ENCODE peak calls at places on chromosomes 6 and 20, in four cellular contexts. B, C, S and V are unnamed samples.

GRCh38 chr20:53865905-53866786 is 204.2 kb downstream of the BCAS1 start:
- DNase-seq in B (no peak), C (peak; percentile 59), S (no peak), V (no peak)

GRCh38 chr6:52590634-52590985 is 13.8 kb upstream of the TRAM2 start:
- DNase-seq in B (no peak), C (peak; percentile 52), S (no peak), V (no peak)

GRCh38 chr6:132830236-132830799 is 15.9 kb downstream of the RPS12 start:
- DNase-seq in B (no peak), C (peak; percentile 33), S (no peak), V (no peak)

GRCh38 chr20:9966966-9967365 is 67.8 kb upstream of the ANKEF1 start:
- DNase-seq in B (no peak), C (peak; percentile 13), S (no peak), V (no peak)

GRCh38 chr6:137816133-137816579 is 50.9 kb upstream of the TNFAIP3 start:
- DNase-seq in B (no peak), C (no peak), S (no peak), V (no peak)

GRCh38 chr6:134003542-134003951 is 48.9 kb downstream of the SLC2A12 start:
- DNase-seq in B (no peak), C (no peak), S (no peak), V (no peak)

GRCh38 chr20:21099653-21100589 is 6.2 kb downstream of the LINC00237 start:
- DNase-seq in B (no peak), C (no peak), S (peak; percentile 39), V (no peak)

GRCh38 chr6:9405825-9406224 is 970.5 kb upstream of the SLC35B3 start:
- DNase-seq in B (no peak), C (no peak), S (no peak), V (no peak)

GRCh38 chr20:23445596-23446217 is 6.2 kb downstream of the CSTL1 start:
- DNase-seq in B (no peak), C (peak; percentile 55), S (no peak), V (no peak)

GRCh38 chr6:45703041-45703739 is 312.5 kb downstream of the CLIC5 start:
- DNase-seq in B (no peak), C (no peak), S (no peak), V (no peak)

GRCh38 chr20:2256132-2256531 is 39.7 kb upstream of the TGM3 start:
- DNase-seq in B (no peak), C (no peak), S (no peak), V (no peak)

GRCh38 chr6:154754152-154754551 is 20.9 kb downstream of the SCAF8 start:
- DNase-seq in B (no peak), C (no peak), S (no peak), V (no peak)

GRCh38 chr20:50048420-50049166 is 64.4 kb downstream of the UBE2V1 start:
- DNase-seq in B (no peak), C (no peak), S (no peak), V (no peak)

GRCh38 chr6:45326698-45327417 is 1.3 kb upstream of the RUNX2 start:
- DNase-seq in B (no peak), C (no peak), S (no peak), V (no peak)

GRCh38 chr6:35919085-35919826 is 1.6 kb downstream of the SRPK1 start:
- DNase-seq in B (no peak), C (peak; percentile 75), S (peak; percentile 35), V (no peak)

GRCh38 chr6:81969814-81970213 is 217.3 kb upstream of the TENT5A start:
- DNase-seq in B (peak; percentile 17), C (no peak), S (no peak), V (no peak)

GRCh38 chr20:2706688-2707352 is 14.2 kb downstream of the EBF4 start:
- DNase-seq in B (no peak), C (no peak), S (no peak), V (no peak)

GRCh38 chr20:63859166-63859699 is 2.1 kb upstream of the ABHD16B start:
- DNase-seq in B (no peak), C (no peak), S (no peak), V (no peak)

GRCh38 chr20:9071976-9072726 is 3.3 kb downstream of the PLCB4 start:
- DNase-seq in B (no peak), C (no peak), S (no peak), V (no peak)

GRCh38 chr6:128784266-128784665 is 98.7 kb upstream of the LAMA2 start:
- DNase-seq in B (no peak), C (no peak), S (no peak), V (no peak)

GRCh38 chr6:55456016-55456415 is 123.0 kb downstream of the HMGCLL1 start:
- DNase-seq in B (no peak), C (no peak), S (no peak), V (no peak)

GRCh38 chr20:59221049-59221748 is 57.6 kb downstream of the ZNF831 start:
- DNase-seq in B (no peak), C (peak; percentile 13), S (no peak), V (no peak)

GRCh38 chr20:33796907-33797544 is 14.1 kb upstream of the CHMP4B start:
- DNase-seq in B (no peak), C (peak; percentile 55), S (no peak), V (no peak)

GRCh38 chr6:127954082-127954481 is 53.2 kb upstream of the THEMIS start:
- DNase-seq in B (no peak), C (no peak), S (no peak), V (no peak)

GRCh38 chr20:58213112-58213511 is 15.3 kb downstream of the ANKRD60 start:
- DNase-seq in B (no peak), C (no peak), S (no peak), V (no peak)

GRCh38 chr20:6212903-6213302 is 90.1 kb upstream of the FERMT1 start:
- DNase-seq in B (no peak), C (no peak), S (peak; percentile 19), V (no peak)
- H3K9ac ChIP-seq in B (no peak overlapping the region), C (no peak overlapping the region), S (no peak overlapping the region), V (no peak overlapping the region)

GRCh38 chr6:69421270-69421669 is 375.5 kb downstream of the LMBRD1 start:
- DNase-seq in B (no peak), C (no peak), S (no peak), V (no peak)

GRCh38 chr6:69421986-69422385 is 374.8 kb downstream of the LMBRD1 start:
- DNase-seq in B (no peak), C (no peak), S (no peak), V (no peak)

GRCh38 chr6:69422474-69422873 is 374.3 kb downstream of the LMBRD1 start:
- DNase-seq in B (no peak), C (no peak), S (no peak), V (no peak)

GRCh38 chr6:69416739-69417138 is 380.1 kb downstream of the LMBRD1 start:
- DNase-seq in B (no peak), C (no peak), S (no peak), V (no peak)
- TF ChIP-seq HDAC2 in B (no peak), C (no peak), S (no peak), V (no peak)

DNA sequence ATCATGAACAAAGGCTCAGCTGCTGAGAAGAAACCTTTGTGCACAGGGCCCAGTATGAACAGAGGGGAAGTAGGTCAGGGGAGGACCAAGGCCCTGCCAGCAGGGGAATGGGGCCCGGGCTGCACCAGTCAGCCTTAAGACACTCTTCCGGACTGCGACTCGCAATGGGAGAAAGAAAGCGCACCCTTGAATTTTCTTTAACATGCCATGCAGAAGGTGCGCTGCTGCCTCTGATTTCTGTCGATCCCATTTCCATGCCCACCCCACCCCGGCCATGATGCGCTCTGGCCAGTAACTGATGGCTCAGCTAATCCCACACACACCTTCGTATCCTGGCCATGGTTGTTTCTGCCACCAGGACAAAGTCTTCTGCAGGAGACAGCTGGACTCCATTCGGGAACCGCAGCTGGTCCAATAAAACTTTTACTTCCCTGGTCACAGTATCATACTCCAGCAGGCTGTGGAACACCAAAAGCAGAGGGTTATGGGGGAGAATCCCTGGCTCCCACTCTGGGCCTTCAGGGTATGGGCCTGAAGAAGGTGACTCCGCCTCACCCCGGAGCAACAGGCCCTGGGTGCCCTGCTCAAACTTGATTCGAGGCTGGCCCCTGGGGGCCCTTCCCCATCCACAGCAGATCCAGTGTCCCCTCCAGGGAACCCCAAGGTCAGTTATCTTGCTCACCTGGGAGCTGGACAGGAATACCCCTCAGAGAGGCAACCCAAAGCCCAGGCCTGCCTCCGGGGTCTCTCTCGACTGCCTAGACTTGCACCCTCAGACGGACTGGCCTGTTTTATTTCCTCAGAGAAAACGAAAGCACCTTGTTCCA is 20.3 kb downstream of the CST7 start:
- DNase-seq in B (no peak), C (no peak), S (no peak), V (no peak)
- H3K9ac ChIP-seq in B (no peak overlapping the region), C (no peak overlapping the region), S (no peak overlapping the region), V (no peak overlapping the region)

GRCh38 chr6:31087494-31088089 is 24.8 kb downstream of the C6orf15 start:
- DNase-seq in B (no peak), C (peak; percentile 78), S (peak; percentile 88), V (peak; percentile 25)

GRCh38 chr6:31086788-31087440 is 25.5 kb downstream of the C6orf15 start:
- DNase-seq in B (no peak), C (no peak), S (peak; percentile 42), V (no peak)

GRCh38 chr6:31079656-31080261 is 32.6 kb downstream of the C6orf15 start:
- DNase-seq in B (peak; percentile 29), C (peak; percentile 64), S (peak; percentile 66), V (no peak)

GRCh38 chr6:31081872-31082271 is 30.5 kb downstream of the C6orf15 start:
- DNase-seq in B (no peak), C (no peak), S (no peak), V (no peak)

GRCh38 chr6:31083742-31084354 is 28.5 kb downstream of the C6orf15 start:
- DNase-seq in B (peak; percentile 54), C (peak; percentile 34), S (peak; percentile 69), V (no peak)
- TF ChIP-seq HDAC2 in B (no peak), C (no peak), S (no peak), V (no peak)

DNA sequence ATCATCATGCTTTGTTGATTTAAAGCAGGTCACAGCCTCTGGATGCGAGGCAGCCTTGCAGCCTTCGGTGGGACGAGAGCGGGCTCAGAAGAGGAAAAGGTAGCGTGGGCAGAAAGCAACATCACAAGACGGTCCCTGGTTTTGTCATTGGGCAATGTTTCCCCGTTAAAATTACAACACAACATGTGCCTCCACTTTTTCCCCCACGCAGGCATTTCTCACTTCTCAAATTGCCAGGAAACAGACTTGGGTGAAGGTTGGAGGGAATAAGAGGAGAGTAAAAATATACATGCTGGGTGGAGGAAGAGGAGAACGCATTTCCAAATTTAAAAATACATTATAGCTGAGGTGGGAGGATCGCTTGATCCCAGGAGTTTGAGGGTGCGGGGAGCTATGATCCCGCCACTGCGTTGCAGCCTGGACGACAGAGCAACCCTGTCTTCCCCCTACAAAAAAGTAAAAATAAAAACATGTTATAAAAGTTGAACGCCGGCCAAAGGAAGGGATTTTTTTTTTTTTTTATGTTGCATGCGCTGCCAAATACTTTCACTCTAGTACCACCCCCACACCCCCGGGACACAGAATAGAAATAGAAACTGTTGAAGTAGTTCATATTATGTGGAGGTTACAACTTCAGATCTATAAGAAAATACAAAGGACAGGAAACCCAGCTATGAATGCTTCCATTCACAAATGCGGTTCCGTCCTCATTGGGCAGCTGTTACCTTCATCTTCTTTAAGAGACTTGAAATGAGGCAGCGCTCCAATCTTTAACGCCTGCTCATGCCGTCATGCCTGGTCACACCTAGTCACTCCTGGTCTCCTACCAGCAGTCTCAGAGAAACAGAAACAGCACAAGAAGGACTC is 13.8 kb upstream of the NAA20 start:
- DNase-seq in B (no peak), C (no peak), S (no peak), V (no peak)
- H3K9ac ChIP-seq in B (no peak overlapping the region), C (peak overlapping the region; percentile 59), S (no peak overlapping the region), V (no peak overlapping the region)

GRCh38 chr20:13041574-13042457 is 33.0 kb downstream of the SPTLC3 start:
- DNase-seq in B (no peak), C (no peak), S (no peak), V (no peak)
- TF ChIP-seq HDAC2 in B (no peak), C (no peak), S (no peak), V (no peak)

GRCh38 chr20:56595746-56596478 is 33.2 kb upstream of the TFAP2C start:
- DNase-seq in B (no peak), C (no peak), S (no peak), V (no peak)
- H3K9ac ChIP-seq in B (no peak overlapping the region), C (no peak overlapping the region), S (no peak overlapping the region), V (no peak overlapping the region)